ENCODE peak calls at places on chromosomes 16 and 17, in eight cellular contexts. E is AML-193; D is NCI-H1436 treated with DMSO at 0.1 percent for 48 hours; F is ureter; C is naive thymus-derived CD8-positive, alpha-beta T cell; Y is cardiac muscle cell; G is activated CD4-positive, CD25-positive, alpha-beta regulatory T cell; B is coronary artery. N is an unnamed sample.

GRCh38 chr16:588639-588888 is 1.3 kb upstream of the RAB40C start:
- DNase-seq in F (no peak), D (no peak), C (peak), B (peak), Y (peak), G (peak), E (no peak), N (no peak)

GRCh38 chr17:55454906-55455474 is 33.4 kb upstream of the MMD start:
- DNase-seq in F (no peak), E (no peak), G (no peak), D (no peak), C (no peak), Y (no peak), B (no peak), N (no peak)

GRCh38 chr16:60200161-60200560 is 1466.0 kb upstream of the GOT2 start:
- DNase-seq in F (no peak), G (no peak), E (no peak), D (no peak), C (no peak), B (no peak), Y (no peak), N (no peak)

GRCh38 chr16:64412578-64413280 is 709.1 kb downstream of the CDH11 start:
- DNase-seq in G (no peak), F (no peak), E (no peak), B (no peak), C (no peak), D (no peak), Y (no peak), N (no peak)

GRCh38 chr17:57512258-57512657 is 232.8 kb downstream of the CCDC182 start:
- DNase-seq in Y (no peak), D (no peak), C (no peak), E (no peak), B (no peak), G (no peak), F (no peak), N (no peak)

GRCh38 chr17:7858487-7858832 is 657 bp downstream of the CYB5D1 start:
- DNase-seq in D (no peak), F (peak), E (peak), G (no peak), C (no peak), Y (peak), B (peak), N (peak)

GRCh38 chr17:79306688-79307323 is 232.2 kb downstream of the ENGASE start:
- DNase-seq in E (no peak), C (no peak), F (no peak), D (no peak), B (no peak), G (no peak), Y (no peak), N (no peak)

GRCh38 chr17:56908061-56908542 is 5.7 kb downstream of the TRIM25 start:
- DNase-seq in G (no peak), E (peak), Y (no peak), D (no peak), B (no peak), F (no peak), C (no peak), N (peak)

GRCh38 chr17:17781591-17782424 is 55.0 kb downstream of the SREBF1 start:
- DNase-seq in E (no peak), G (no peak), B (peak), C (peak), F (peak), D (no peak), Y (peak), N (peak)

GRCh38 chr16:86578499-86579267 is at the start of gene FOXL1:
- DNase-seq in D (no peak), Y (no peak), G (no peak), F (no peak), B (peak), E (no peak), C (no peak), N (no peak)

GRCh38 chr16:1696863-1697262 is 9.1 kb upstream of the MAPK8IP3 start:
- DNase-seq in F (no peak), G (no peak), E (no peak), C (no peak), Y (no peak), B (no peak), D (no peak), N (no peak)

GRCh38 chr17:37050905-37051304 is 102.2 kb downstream of the AATF start:
- DNase-seq in G (no peak), F (no peak), Y (no peak), C (no peak), D (no peak), E (no peak), B (no peak), N (no peak)

GRCh38 chr16:57915811-57916479 is 55.0 kb downstream of the CNGB1 start:
- DNase-seq in D (no peak), E (no peak), Y (no peak), B (no peak), F (no peak), G (no peak), C (no peak), N (no peak)

GRCh38 chr16:4090476-4090875 is 25.8 kb downstream of the ADCY9 start:
- DNase-seq in D (no peak), C (no peak), G (no peak), E (no peak), Y (no peak), B (peak), F (no peak), N (peak)

GRCh38 chr16:53159781-53160436 is 105.1 kb downstream of the CHD9 start:
- DNase-seq in D (no peak), G (no peak), F (no peak), Y (peak), E (peak), B (no peak), C (peak), N (peak)

GRCh38 chr16:11102523-11102898 is 153.5 kb downstream of the SOCS1 start:
- DNase-seq in E (no peak), B (no peak), C (no peak), F (no peak), G (no peak), Y (no peak), D (no peak), N (no peak)

GRCh38 chr17:44780161-44780560 is 21.4 kb downstream of the ADAM11 start:
- DNase-seq in D (no peak), F (no peak), E (no peak), G (no peak), B (no peak), Y (no peak), C (no peak), N (no peak)

GRCh38 chr17:35630530-35631148 is 43.5 kb downstream of the AP2B1 start:
- DNase-seq in D (no peak), Y (no peak), E (no peak), C (no peak), G (no peak), B (no peak), F (no peak), N (no peak)

GRCh38 chr16:85424260-85425060 is 188.7 kb upstream of the GSE1 start:
- DNase-seq in E (no peak), C (no peak), Y (no peak), F (no peak), B (no peak), D (no peak), G (no peak), N (no peak)

GRCh38 chr16:1317479-1318267 is 8.2 kb downstream of the UBE2I start:
- DNase-seq in F (no peak), C (no peak), G (no peak), Y (no peak), D (no peak), B (no peak), E (no peak), N (no peak)

GRCh38 chr16:57807968-57808528 is 5.8 kb upstream of the KIFC3 start:
- DNase-seq in D (no peak), Y (peak), G (peak), B (no peak), E (peak), F (peak), C (peak), N (peak)

GRCh38 chr16:57941016-57941656 is 29.8 kb downstream of the CNGB1 start:
- DNase-seq in F (peak), E (no peak), Y (no peak), C (no peak), D (no peak), G (no peak), B (no peak), N (peak)

GRCh38 chr16:71542377-71542776 is 16.2 kb downstream of the CHST4 start:
- DNase-seq in F (no peak), C (peak), D (no peak), G (peak), B (no peak), E (peak), Y (peak), N (peak)

GRCh38 chr17:81923302-81924260 is 4.0 kb downstream of the MAFG start:
- DNase-seq in C (no peak), G (no peak), F (peak), D (no peak), Y (peak), E (peak), B (no peak), N (peak)

GRCh38 chr16:29663020-29663828 is at the start of gene SPN:
- DNase-seq in G (no peak), E (peak), D (no peak), Y (peak), F (no peak), C (peak), B (no peak), N (peak)

GRCh38 chr17:60435244-60436170 is 13.2 kb downstream of the CHCT1 start:
- DNase-seq in Y (peak), F (peak), E (peak), B (peak), G (peak), D (peak), C (peak), N (peak)

GRCh38 chr16:67264277-67264676 is 15.1 kb upstream of the PLEKHG4 start:
- DNase-seq in E (no peak), F (no peak), D (no peak), C (no peak), G (no peak), B (no peak), Y (no peak), N (no peak)

GRCh38 chr17:59466943-59467801 is 98.2 kb upstream of the DHX40 start:
- DNase-seq in Y (no peak), B (no peak), F (no peak), D (no peak), C (no peak), E (no peak), G (no peak), N (no peak)

GRCh38 chr16:80273635-80274538 is 266.9 kb upstream of the DYNLRB2 start:
- DNase-seq in Y (no peak), E (no peak), C (no peak), G (no peak), F (no peak), B (no peak), D (no peak), N (no peak)

GRCh38 chr16:83933885-83934683 is 19.0 kb upstream of the OSGIN1 start:
- DNase-seq in D (no peak), F (no peak), B (no peak), Y (no peak), E (no peak), C (no peak), G (no peak), N (no peak)

GRCh38 chr17:16262201-16262600 is 45.2 kb downstream of the PIGL start:
- DNase-seq in C (no peak), Y (no peak), D (no peak), B (no peak), G (no peak), F (no peak), E (no peak), N (no peak)

GRCh38 chr17:74759243-74759801 is 10.9 kb downstream of the NHERF1 start:
- DNase-seq in C (peak), E (peak), D (no peak), F (no peak), B (no peak), G (no peak), Y (no peak), N (peak)

GRCh38 chr16:8963010-8963824 is 489 bp downstream of the USP7 start:
- DNase-seq in B (no peak), Y (peak), C (no peak), G (no peak), F (no peak), E (no peak), D (no peak), N (no peak)

GRCh38 chr17:16933317-16934132 is 38.4 kb downstream of the TNFRSF13B start:
- DNase-seq in F (no peak), E (no peak), B (peak), Y (no peak), D (no peak), G (no peak), C (no peak), N (no peak)

GRCh38 chr17:29449865-29450671 is 59.9 kb downstream of the TAOK1 start:
- DNase-seq in F (no peak), B (no peak), G (no peak), C (no peak), D (no peak), E (no peak), Y (no peak), N (no peak)

GRCh38 chr17:21019976-21020575 is 22.7 kb downstream of the USP22 start:
- DNase-seq in C (peak), D (no peak), B (no peak), F (no peak), E (peak), G (no peak), Y (no peak), N (peak)

GRCh38 chr16:81696136-81696958 is 82.7 kb upstream of the PLCG2 start:
- DNase-seq in D (no peak), E (no peak), C (no peak), Y (peak), F (no peak), G (no peak), B (no peak), N (no peak)

GRCh38 chr17:48577946-48578615 is at the start of gene HOXB4:
- DNase-seq in F (peak), C (peak), Y (peak), B (no peak), E (no peak), D (peak), G (no peak), N (peak)

GRCh38 chr16:53043986-53044571 is 8.6 kb downstream of the CHD9NB start:
- DNase-seq in E (no peak), D (no peak), C (no peak), F (no peak), Y (no peak), G (no peak), B (no peak), N (peak)

N was measured in KBM-7.